ENCODE peak calls at places on chromosomes 11 and 22, in nine cellular contexts. H, J, T, O, P, I, C, E and D are unnamed samples.
A peak's percentile ranks its signal among the peaks of the same experiment; 100 is the strongest.

GRCh38 chr11:110298298-110298765 is 1.9 kb upstream of the RDX start:
- DNase-seq in H (peak; percentile 52), J (no peak), T (no peak), O (peak; percentile 17), P (no peak), I (no peak), C (no peak), E (no peak), D (peak; percentile 50)

GRCh38 chr11:9489366-9489765 is 28.6 kb downstream of the ZNF143 start:
- DNase-seq in H (no peak), J (no peak), T (no peak), O (peak; percentile 3), P (no peak), I (no peak), C (no peak), E (no peak), D (peak; percentile 37)

GRCh38 chr22:28802595-28803087 is 2.3 kb upstream of the XBP1 start:
- DNase-seq in H (no peak), J (no peak), T (no peak), O (no peak), P (no peak), I (no peak), C (no peak), E (no peak), D (no peak)

GRCh38 chr11:16787035-16787744 is 48.7 kb downstream of the C11orf58 start:
- DNase-seq in H (no peak), J (no peak), T (no peak), O (no peak), P (no peak), I (no peak), C (no peak), E (no peak), D (no peak)

GRCh38 chr11:43404406-43404805 is 45.7 kb downstream of the TTC17 start:
- DNase-seq in H (no peak), J (no peak), T (no peak), O (no peak), P (no peak), I (no peak), C (no peak), E (no peak), D (no peak)

GRCh38 chr22:37559901-37560681 is at the start of gene CDC42EP1:
- DNase-seq in H (peak; percentile 57), J (no peak), T (peak; percentile 75), O (no peak), P (peak; percentile 47), I (no peak), C (no peak), E (no peak), D (peak; percentile 78)

GRCh38 chr11:122186439-122187080 is 70.5 kb upstream of the BLID start:
- DNase-seq in H (peak; percentile 30), J (no peak), T (no peak), O (peak; percentile 87), P (no peak), I (no peak), C (no peak), E (no peak), D (peak; percentile 54)

GRCh38 chr11:120810251-120810650 is 213.7 kb upstream of the TBCEL start:
- DNase-seq in H (no peak), J (no peak), T (no peak), O (peak; percentile 5), P (no peak), I (no peak), C (no peak), E (no peak), D (no peak)

GRCh38 chr11:17718015-17718414 is 1.4 kb upstream of the MYOD1 start:
- DNase-seq in H (no peak), J (no peak), T (no peak), O (no peak), P (no peak), I (no peak), C (no peak), E (no peak), D (no peak)

GRCh38 chr11:104301776-104302175 is 137.8 kb upstream of the PDGFD start:
- DNase-seq in H (no peak), J (no peak), T (no peak), O (no peak), P (no peak), I (no peak), C (no peak), E (no peak), D (no peak)

GRCh38 chr11:95230054-95231034 is 658 bp downstream of the SESN3 start:
- DNase-seq in H (peak; percentile 28), J (no peak), T (peak; percentile 59), O (peak; percentile 7), P (peak; percentile 32), I (peak; percentile 10), C (no peak), E (peak; percentile 29), D (no peak)

GRCh38 chr11:38791346-38791961 is 2193.4 kb upstream of the RAG2 start:
- DNase-seq in H (peak; percentile 12), J (no peak), T (no peak), O (peak; percentile 66), P (peak; percentile 31), I (no peak), C (no peak), E (peak; percentile 44), D (peak; percentile 23)

GRCh38 chr11:33256031-33256807 is 962 bp upstream of the HIPK3 start:
- DNase-seq in H (no peak), J (no peak), T (no peak), O (no peak), P (no peak), I (no peak), C (no peak), E (no peak), D (peak; percentile 19)

GRCh38 chr11:8167796-8168195 is 1.0 kb downstream of the RIC3 start:
- DNase-seq in H (no peak), J (no peak), T (no peak), O (peak; percentile 5), P (no peak), I (no peak), C (no peak), E (no peak), D (no peak)

GRCh38 chr11:28673687-28674431 is 565.7 kb downstream of the METTL15 start:
- DNase-seq in H (peak; percentile 79), J (no peak), T (no peak), O (no peak), P (no peak), I (no peak), C (no peak), E (no peak), D (no peak)

GRCh38 chr11:33560729-33561128 is 139.9 kb downstream of the C11orf91 start:
- DNase-seq in H (no peak), J (no peak), T (no peak), O (no peak), P (no peak), I (no peak), C (no peak), E (no peak), D (no peak)

GRCh38 chr22:37024339-37025157 is 5.0 kb downstream of the MPST start:
- DNase-seq in H (no peak), J (no peak), T (no peak), O (no peak), P (no peak), I (no peak), C (no peak), E (no peak), D (no peak)

GRCh38 chr11:77065878-77066228 is 918 bp upstream of the CAPN5 start:
- DNase-seq in H (no peak), J (no peak), T (peak; percentile 69), O (peak; percentile 15), P (peak; percentile 43), I (no peak), C (peak; percentile 39), E (no peak), D (no peak)

GRCh38 chr22:38951734-38952133 is 5.7 kb upstream of the APOBEC3A start:
- DNase-seq in H (no peak), J (no peak), T (no peak), O (no peak), P (no peak), I (no peak), C (no peak), E (no peak), D (no peak)

GRCh38 chr11:1829039-1829820 is 5.6 kb upstream of the SYT8 start:
- DNase-seq in H (peak; percentile 86), J (no peak), T (no peak), O (peak; percentile 25), P (no peak), I (no peak), C (no peak), E (no peak), D (peak; percentile 87)

GRCh38 chr22:35230839-35231584 is 26.3 kb upstream of the HMGXB4 start:
- DNase-seq in H (peak; percentile 59), J (peak; percentile 0), T (no peak), O (no peak), P (no peak), I (no peak), C (no peak), E (no peak), D (no peak)

GRCh38 chr11:68903631-68904457 is at the start of the genes IGHMBP2 and MRPL21:
- DNase-seq in H (peak; percentile 90), J (peak; percentile 84), T (peak; percentile 92), O (peak; percentile 66), P (peak; percentile 82), I (peak; percentile 69), C (peak; percentile 64), E (peak; percentile 86), D (peak; percentile 83)

GRCh38 chr11:112363527-112363926 is 102.9 kb upstream of the PLET1 start:
- DNase-seq in H (no peak), J (no peak), T (no peak), O (no peak), P (no peak), I (no peak), C (no peak), E (no peak), D (peak; percentile 61)

GRCh38 chr22:29938285-29938693 is 55.3 kb downstream of the MTMR3 start:
- DNase-seq in H (peak; percentile 46), J (no peak), T (no peak), O (no peak), P (no peak), I (no peak), C (no peak), E (no peak), D (no peak)

GRCh38 chr11:110897035-110897434 is 184.8 kb upstream of the ARHGAP20 start:
- DNase-seq in H (no peak), J (no peak), T (no peak), O (peak; percentile 13), P (no peak), I (no peak), C (no peak), E (no peak), D (no peak)

GRCh38 chr11:62542111-62542745 is 4.4 kb downstream of the AHNAK start:
- DNase-seq in H (no peak), J (no peak), T (no peak), O (no peak), P (no peak), I (no peak), C (no peak), E (no peak), D (no peak)

GRCh38 chr11:31641477-31642062 is 132.0 kb downstream of the ELP4 start:
- DNase-seq in H (peak; percentile 48), J (no peak), T (no peak), O (no peak), P (peak; percentile 49), I (no peak), C (no peak), E (peak; percentile 40), D (peak; percentile 6)

GRCh38 chr11:69648679-69649575 is 8.0 kb downstream of the CCND1 start:
- DNase-seq in H (no peak), J (no peak), T (no peak), O (no peak), P (peak; percentile 25), I (no peak), C (no peak), E (no peak), D (no peak)

GRCh38 chr11:13341028-13341427 is 63.4 kb downstream of the BMAL1 start:
- DNase-seq in H (no peak), J (no peak), T (no peak), O (no peak), P (no peak), I (no peak), C (no peak), E (no peak), D (no peak)

GRCh38 chr11:64786308-64786707 is 8.0 kb upstream of the SF1 start:
- DNase-seq in H (no peak), J (no peak), T (peak; percentile 21), O (no peak), P (no peak), I (no peak), C (no peak), E (no peak), D (no peak)